ENCODE peak calls at places on chromosomes 11 and 22, in seven cellular contexts. K, C, B, F, M, G and W are unnamed samples.

GRCh38 chr11:81222491-81222890 is 1511.2 kb downstream of the FAM181B start:
- DNase-seq in K (no peak), C (no peak), B (no peak), F (peak), M (no peak), G (no peak), W (no peak)

GRCh38 chr11:117584056-117584830 is 212.8 kb downstream of the DSCAML1 start:
- DNase-seq in K (no peak), C (peak), B (no peak), F (no peak), M (no peak), G (no peak), W (peak)

GRCh38 chr11:72331761-72332160 is 87.8 kb upstream of the PHOX2A start:
- DNase-seq in K (no peak), C (no peak), B (no peak), F (no peak), M (no peak), G (no peak), W (no peak)

GRCh38 chr22:36343720-36344105 is 44.1 kb downstream of the MYH9 start:
- DNase-seq in K (no peak), C (no peak), B (no peak), F (no peak), M (no peak), G (no peak), W (no peak)

GRCh38 chr11:11229691-11230090 is 123.4 kb downstream of the CSNK2A3 start:
- DNase-seq in K (no peak), C (no peak), B (no peak), F (no peak), M (no peak), G (no peak), W (no peak)

GRCh38 chr22:27344546-27344945 is 457.0 kb downstream of the MN1 start:
- DNase-seq in K (peak), C (no peak), B (no peak), F (no peak), M (no peak), G (no peak), W (no peak)

GRCh38 chr22:50578776-50579310 is 616 bp upstream of the CPT1B start:
- DNase-seq in K (no peak), C (no peak), B (no peak), F (no peak), M (no peak), G (no peak), W (no peak)

GRCh38 chr22:49820984-49821383 is 6.7 kb downstream of the BRD1 start:
- DNase-seq in K (no peak), C (no peak), B (no peak), F (no peak), M (no peak), G (no peak), W (no peak)

GRCh38 chr22:19767427-19768380 is 7.1 kb downstream of the TBX1 start:
- DNase-seq in K (no peak), C (no peak), B (no peak), F (no peak), M (no peak), G (peak), W (no peak)

GRCh38 chr11:3902441-3902840 is 47.0 kb downstream of the STIM1 start:
- DNase-seq in K (no peak), C (no peak), B (no peak), F (no peak), M (no peak), G (no peak), W (no peak)

GRCh38 chr22:29769723-29770321 is 2.7 kb downstream of the UQCR10 start:
- DNase-seq in K (no peak), C (no peak), B (no peak), F (no peak), M (no peak), G (no peak), W (no peak)

GRCh38 chr22:47193606-47194316 is 431.3 kb downstream of the TBC1D22A start:
- DNase-seq in K (no peak), C (no peak), B (no peak), F (no peak), M (no peak), G (no peak), W (no peak)

GRCh38 chr11:60857378-60858232 is 1.9 kb upstream of the PTGDR2 start:
- DNase-seq in K (no peak), C (peak), B (no peak), F (no peak), M (no peak), G (no peak), W (no peak)

GRCh38 chr11:114162719-114163123 is 103.2 kb downstream of the ZBTB16 start:
- DNase-seq in K (peak), C (peak), B (peak), F (no peak), M (peak), G (peak), W (peak)

GRCh38 chr22:25475554-25476022 is 88.9 kb upstream of the GRK3 start:
- DNase-seq in K (no peak), C (peak), B (no peak), F (no peak), M (peak), G (no peak), W (peak)

GRCh38 chr11:35364101-35364780 is 55.1 kb downstream of the SLC1A2 start:
- DNase-seq in K (no peak), C (peak), B (peak), F (peak), M (peak), G (peak), W (peak)

GRCh38 chr11:1832181-1832988 is 2.4 kb upstream of the SYT8 start:
- DNase-seq in K (peak), C (peak), B (no peak), F (peak), M (peak), G (no peak), W (peak)

GRCh38 chr11:124194696-124195418 is 11.7 kb downstream of the OR10D3 start:
- DNase-seq in K (peak), C (peak), B (peak), F (peak), M (peak), G (peak), W (peak)

GRCh38 chr11:492416-493226 is 14.4 kb downstream of the RNH1 start:
- DNase-seq in K (no peak), C (peak), B (no peak), F (no peak), M (no peak), G (no peak), W (no peak)

GRCh38 chr22:29914165-29914564 is 31.2 kb downstream of the MTMR3 start:
- DNase-seq in K (no peak), C (peak), B (no peak), F (no peak), M (peak), G (no peak), W (peak)

GRCh38 chr11:124801014-124801413 is 808 bp upstream of the MSANTD2 start:
- DNase-seq in K (no peak), C (peak), B (no peak), F (no peak), M (peak), G (no peak), W (peak)

GRCh38 chr11:76635991-76636520 is 34.5 kb downstream of the LRRC32 start:
- DNase-seq in K (no peak), C (no peak), B (no peak), F (no peak), M (no peak), G (no peak), W (no peak)

GRCh38 chr11:42025404-42025803 is 566.0 kb upstream of the LRRC4C start:
- DNase-seq in K (no peak), C (no peak), B (no peak), F (no peak), M (peak), G (no peak), W (no peak)

GRCh38 chr11:122690801-122691649 is 35.5 kb downstream of the UBASH3B start:
- DNase-seq in K (peak), C (peak), B (peak), F (peak), M (peak), G (no peak), W (peak)

GRCh38 chr22:33023119-33023827 is 34.9 kb downstream of the SYN3 start:
- DNase-seq in K (no peak), C (no peak), B (no peak), F (no peak), M (no peak), G (no peak), W (no peak)

GRCh38 chr11:74533421-74533820 is 39.9 kb upstream of the LIPT2 start:
- DNase-seq in K (no peak), C (no peak), B (no peak), F (no peak), M (no peak), G (no peak), W (no peak)

GRCh38 chr22:32590556-32590955 is 115.9 kb downstream of the FBXO7 start:
- DNase-seq in K (no peak), C (peak), B (no peak), F (no peak), M (peak), G (no peak), W (peak)

GRCh38 chr22:31972180-31972579 is 27.8 kb downstream of the YWHAH start:
- DNase-seq in K (no peak), C (no peak), B (no peak), F (no peak), M (no peak), G (no peak), W (no peak)

GRCh38 chr11:75155570-75156422 is 4.9 kb downstream of the SLCO2B1 start:
- DNase-seq in K (no peak), C (no peak), B (no peak), F (no peak), M (peak), G (no peak), W (no peak)

GRCh38 chr22:46001426-46002106 is 24.6 kb upstream of the WNT7B start:
- DNase-seq in K (no peak), C (no peak), B (no peak), F (no peak), M (no peak), G (no peak), W (no peak)

GRCh38 chr11:8021920-8022319 is 34.8 kb downstream of the EIF3F start:
- DNase-seq in K (no peak), C (no peak), B (no peak), F (no peak), M (no peak), G (no peak), W (no peak)

GRCh38 chr11:8017071-8017470 is 29.9 kb downstream of the EIF3F start:
- DNase-seq in K (no peak), C (no peak), B (no peak), F (no peak), M (no peak), G (no peak), W (no peak)

GRCh38 chr11:8018742-8019631 is 31.9 kb downstream of the EIF3F start:
- DNase-seq in K (peak), C (peak), B (peak), F (peak), M (peak), G (peak), W (peak)

GRCh38 chr11:8017894-8018741 is 31.0 kb downstream of the EIF3F start:
- DNase-seq in K (no peak), C (peak), B (no peak), F (peak), M (peak), G (no peak), W (peak)

GRCh38 chr11:8019671-8020597 is 32.8 kb downstream of the EIF3F start:
- DNase-seq in K (peak), C (peak), B (no peak), F (peak), M (peak), G (no peak), W (peak)
- H3K4me3 ChIP-seq in K (peak), C (peak), B (peak), F (peak), M (peak), G (peak), W (peak)

DNA sequence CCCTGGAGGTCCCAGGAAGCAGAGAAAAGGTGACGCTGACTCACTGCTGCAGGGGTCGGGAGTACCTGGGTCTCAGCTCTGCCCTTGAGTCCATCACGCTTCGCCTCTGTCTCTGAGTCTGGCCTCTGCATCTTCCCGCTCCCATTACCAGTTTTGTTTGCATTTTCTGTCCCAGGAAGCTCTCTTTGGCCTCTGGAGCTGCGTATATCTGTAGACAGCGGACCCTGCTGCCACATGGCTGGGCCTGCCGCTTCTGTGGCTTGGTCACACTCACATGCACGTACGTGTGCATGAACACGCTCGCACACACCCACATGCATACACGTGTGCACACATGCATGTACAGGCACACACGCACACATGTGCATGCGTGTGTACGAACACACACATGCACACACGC is 20.8 kb upstream of the APOBEC3A start:
- DNase-seq in K (no peak), C (no peak), B (no peak), F (no peak), M (no peak), G (no peak), W (no peak)
- TF ChIP-seq CTCF in K (no peak), C (no peak), B (no peak), F (no peak), M (no peak), G (no peak), W (no peak)

GRCh38 chr11:86116386-86116726 is 47.5 kb upstream of the PICALM start:
- DNase-seq in K (no peak), C (peak), B (no peak), F (no peak), M (peak), G (no peak), W (peak)
- H3K4me3 ChIP-seq in K (no peak), C (no peak), B (no peak), F (no peak), M (no peak), G (no peak), W (no peak)

GRCh38 chr11:134071306-134071705 is 2.4 kb downstream of the JAM3 start:
- DNase-seq in K (no peak), C (no peak), B (no peak), F (no peak), M (no peak), G (no peak), W (no peak)

GRCh38 chr11:134069996-134070845 is 1.3 kb downstream of the JAM3 start:
- DNase-seq in K (peak), C (no peak), B (no peak), F (peak), M (no peak), G (no peak), W (no peak)

GRCh38 chr11:134069426-134069921 is 602 bp downstream of the JAM3 start:
- DNase-seq in K (peak), C (peak), B (no peak), F (peak), M (peak), G (no peak), W (peak)

GRCh38 chr11:134074346-134074745 is 5.5 kb downstream of the JAM3 start:
- DNase-seq in K (no peak), C (peak), B (no peak), F (no peak), M (peak), G (no peak), W (no peak)

DNA sequence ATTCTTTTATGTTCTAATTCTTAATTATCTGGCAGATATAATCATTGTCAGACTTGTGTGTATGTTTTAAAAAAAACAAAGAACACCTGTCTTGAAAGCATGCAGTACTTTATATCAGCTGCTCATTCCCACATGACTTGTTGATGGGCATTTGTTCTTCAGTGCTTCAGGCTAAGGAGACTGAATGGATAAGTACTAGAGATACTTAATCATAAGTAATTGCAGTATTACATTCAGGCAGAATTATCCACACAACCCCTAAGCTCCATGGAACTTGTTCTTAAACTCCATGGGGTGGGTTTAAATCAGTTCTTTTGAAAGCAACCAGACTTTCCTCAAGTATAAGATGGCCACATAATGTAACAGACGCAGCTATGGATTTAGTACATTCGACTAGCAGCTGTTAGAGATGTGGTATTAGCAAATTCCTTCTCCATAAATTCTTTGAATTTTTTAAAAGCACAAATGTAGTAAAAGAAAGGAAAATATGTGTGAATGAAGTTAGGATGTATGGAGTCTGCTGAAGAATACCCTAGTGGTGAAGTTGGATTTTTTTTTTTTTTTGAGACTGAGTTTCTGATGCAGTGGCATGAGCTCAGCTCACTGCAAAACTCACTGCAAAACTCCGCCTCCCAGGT is 3.0 kb downstream of the JAM3 start:
- DNase-seq in K (no peak), C (no peak), B (no peak), F (no peak), M (no peak), G (no peak), W (peak)
- TF ChIP-seq CTCF in K (no peak), C (peak), B (peak), F (peak), M (no peak), G (no peak), W (peak)